ENCODE peak calls at places on chromosomes 13 and 19, in six cellular contexts. L is neural progenitor cell, X is mucosa of descending colon, D is SK-N-SH, N is tibial nerve, K is choroid plexus epithelial cell. P is an unnamed sample.

GRCh38 chr13:66977156-66977555 is 253.0 kb downstream of the PCDH9 start:
- DNase-seq in L (no peak), X (no peak), D (no peak), N (no peak), K (peak), P (no peak)

GRCh38 chr13:20197361-20197834 is 4.7 kb upstream of the GJB2 start:
- DNase-seq in L (peak), X (no peak), D (peak), N (no peak), K (peak), P (no peak)

GRCh38 chr19:13212759-13213330 is 62.6 kb downstream of the IER2 start:
- DNase-seq in L (peak), X (peak), D (peak), N (no peak), K (peak), P (peak)

GRCh38 chr19:14053500-14053899 is 8.4 kb downstream of the PALM3 start:
- DNase-seq in L (no peak), X (no peak), D (peak), N (no peak), K (no peak), P (no peak)

GRCh38 chr13:79126706-79127105 is 279.3 kb downstream of the RBM26 start:
- DNase-seq in L (no peak), X (no peak), D (no peak), N (no peak), K (no peak), P (no peak)

GRCh38 chr13:31797154-31797775 is 57.9 kb downstream of the RXFP2 start:
- DNase-seq in L (peak), X (no peak), D (peak), N (no peak), K (peak), P (no peak)

GRCh38 chr19:30516111-30516510 is 143.9 kb downstream of the ZNF536 start:
- DNase-seq in L (no peak), X (no peak), D (no peak), N (no peak), K (no peak), P (no peak)

GRCh38 chr13:110317496-110318195 is 10.6 kb downstream of the COL4A2 start:
- DNase-seq in L (no peak), X (no peak), D (no peak), N (no peak), K (no peak), P (no peak)

GRCh38 chr13:30792257-30793000 is 57.1 kb downstream of the ALOX5AP start:
- DNase-seq in L (peak), X (peak), D (peak), N (peak), K (peak), P (peak)

GRCh38 chr13:112575680-112576079 is 12.3 kb downstream of the TUBGCP3 start:
- DNase-seq in L (no peak), X (no peak), D (peak), N (no peak), K (peak), P (no peak)

GRCh38 chr13:95100525-95101121 is 200.6 kb downstream of the ABCC4 start:
- DNase-seq in L (peak), X (no peak), D (no peak), N (no peak), K (peak), P (no peak)

GRCh38 chr13:99646866-99647592 is 145.8 kb downstream of the TM9SF2 start:
- DNase-seq in L (no peak), X (no peak), D (no peak), N (no peak), K (no peak), P (no peak)

GRCh38 chr13:37602743-37603381 is 4.3 kb upstream of the POSTN start:
- DNase-seq in L (no peak), X (no peak), D (peak), N (no peak), K (peak), P (no peak)

DNA sequence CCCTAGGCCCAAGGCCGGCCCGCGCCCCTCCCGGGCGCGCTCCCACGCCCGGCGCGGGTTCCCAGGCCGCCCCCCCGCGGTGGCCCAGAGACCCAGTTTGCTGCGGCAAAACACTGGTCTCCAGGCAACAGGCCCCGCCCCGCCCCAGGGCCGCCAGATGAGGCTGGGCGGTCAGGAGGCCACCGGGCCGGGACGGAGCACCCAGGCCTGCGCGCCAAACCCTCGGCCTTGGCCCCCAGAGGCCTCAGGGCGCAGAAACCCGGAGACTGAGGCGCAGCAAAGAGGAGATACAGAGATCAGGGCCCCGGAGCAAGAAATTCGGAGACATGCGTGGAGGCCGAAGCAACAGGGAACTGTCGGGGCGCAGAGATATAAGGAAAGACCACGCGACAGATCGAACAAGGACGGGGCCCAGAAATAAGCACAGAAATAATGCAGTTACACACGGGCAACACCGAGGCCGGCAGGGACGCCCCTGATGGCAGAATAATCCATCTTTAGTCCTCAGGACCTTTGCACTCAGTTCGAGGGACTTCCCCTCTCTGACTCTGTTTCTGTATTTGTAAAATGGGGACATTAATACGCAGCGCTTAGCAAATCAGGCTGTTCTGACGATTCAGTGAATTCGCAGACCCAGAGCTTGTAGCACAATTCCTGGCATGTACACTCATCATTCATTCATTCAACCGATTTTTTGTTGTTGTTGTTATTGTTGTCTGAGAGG is 20.8 kb upstream of the ERCC1 start:
- DNase-seq in L (peak), X (peak), D (peak), N (peak), K (peak), P (peak)
- TF ChIP-seq CTCF in L (no peak), X (no peak), D (no peak), N (peak), K (no peak), P (no peak)

DNA sequence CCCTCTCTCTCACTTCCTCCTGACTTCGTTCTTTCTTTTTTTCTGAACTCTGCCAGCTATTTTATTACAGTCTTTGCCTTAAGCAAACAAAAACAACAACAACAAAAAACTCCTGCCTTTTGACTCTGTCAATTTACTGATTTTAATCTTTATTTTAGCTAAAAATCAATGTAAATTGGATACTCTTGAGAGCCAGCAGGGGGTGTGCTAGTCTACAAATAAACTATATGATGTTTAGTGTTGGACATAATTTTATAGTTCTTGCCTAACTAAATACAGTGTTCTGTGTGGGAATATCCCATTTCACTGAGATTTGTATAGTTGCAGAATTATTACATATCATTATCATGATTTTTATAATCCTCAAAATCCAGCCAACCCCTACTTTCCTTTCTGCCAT is 1199.9 kb upstream of the SPRY2 start:
- DNase-seq in L (peak), X (no peak), D (peak), N (no peak), K (peak), P (no peak)
- TF ChIP-seq CTCF in L (peak), X (no peak), D (peak), N (peak), K (peak), P (peak)

DNA sequence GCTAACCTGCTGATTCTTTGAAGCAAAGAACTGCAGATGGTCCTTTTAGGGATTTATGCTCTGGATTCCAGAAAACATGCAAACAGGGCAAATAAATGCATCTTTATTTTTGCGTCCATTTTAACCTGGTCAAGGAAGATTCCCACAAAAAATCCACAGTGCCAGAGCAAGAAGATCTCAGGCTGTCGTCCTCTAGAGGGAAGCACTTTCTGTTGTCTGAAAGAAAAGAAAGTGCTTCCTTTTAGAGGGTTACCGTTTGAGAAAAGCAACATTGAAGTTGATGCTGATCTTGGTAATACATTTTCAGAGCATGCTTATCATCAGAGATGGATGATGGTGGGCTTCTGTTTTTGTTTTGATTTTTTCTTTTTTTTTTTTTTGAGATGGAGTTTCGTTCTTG is 75.5 kb downstream of the DPRX start:
- DNase-seq in L (no peak), X (no peak), D (no peak), N (no peak), K (no peak), P (no peak)
- TF ChIP-seq CTCF in L (peak), X (no peak), D (no peak), N (no peak), K (no peak), P (no peak)

GRCh38 chr13:23715762-23716235 is 145.6 kb downstream of the TNFRSF19 start:
- DNase-seq in L (no peak), X (no peak), D (no peak), N (no peak), K (peak), P (peak)
- TF ChIP-seq CTCF in L (no peak), X (no peak), D (peak), N (no peak), K (peak), P (no peak)

GRCh38 chr19:7944177-7944761 is 803 bp upstream of the TIMM44 start:
- DNase-seq in L (peak), X (peak), D (peak), N (peak), K (peak), P (peak)
- TF ChIP-seq CTCF in L (peak), X (peak), D (peak), N (peak), K (peak), P (peak)

GRCh38 chr19:40806385-40807146 is 7.6 kb downstream of the EGLN2 start:
- DNase-seq in L (peak), X (peak), D (peak), N (peak), K (peak), P (peak)

GRCh38 chr19:40803857-40804782 is 5.1 kb downstream of the EGLN2 start:
- DNase-seq in L (no peak), X (peak), D (no peak), N (no peak), K (no peak), P (no peak)

GRCh38 chr19:40805258-40805868 is 6.4 kb downstream of the EGLN2 start:
- DNase-seq in L (no peak), X (no peak), D (no peak), N (no peak), K (no peak), P (no peak)

GRCh38 chr19:40803170-40803856 is 4.3 kb downstream of the EGLN2 start:
- DNase-seq in L (no peak), X (no peak), D (no peak), N (no peak), K (no peak), P (no peak)

DNA sequence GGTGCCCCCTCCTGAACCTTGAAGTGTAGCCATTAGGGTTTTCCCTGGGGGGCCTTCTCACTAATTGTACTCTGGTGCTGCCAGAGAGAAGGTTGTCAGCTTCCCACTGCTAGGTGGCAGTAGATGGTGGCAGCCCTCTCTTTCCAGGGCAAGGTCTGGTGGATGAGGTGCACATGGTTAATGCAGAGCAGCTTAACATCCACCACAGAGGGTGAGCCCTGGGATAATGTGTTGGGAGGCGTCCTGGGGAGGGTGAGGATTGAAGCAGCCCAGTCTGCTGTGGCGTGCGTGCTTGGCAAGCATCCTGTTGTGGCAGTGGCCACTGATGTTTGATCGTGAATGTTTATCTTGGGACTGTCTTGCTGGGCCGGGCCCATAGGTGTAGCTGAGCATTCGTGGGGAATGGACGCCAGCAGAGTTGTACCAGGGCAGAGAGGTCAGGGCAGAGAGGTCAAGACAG is 5.8 kb downstream of the EGLN2 start:
- DNase-seq in L (no peak), X (no peak), D (no peak), N (no peak), K (no peak), P (no peak)
- TF ChIP-seq CTCF in L (peak), X (no peak), D (peak), N (no peak), K (peak), P (no peak)

GRCh38 chr19:54464624-54465266 is 1.2 kb upstream of the LENG9 start:
- DNase-seq in L (peak), X (peak), D (peak), N (peak), K (peak), P (peak)
- TF ChIP-seq CTCF in L (peak), X (peak), D (no peak), N (peak), K (no peak), P (no peak)

DNA sequence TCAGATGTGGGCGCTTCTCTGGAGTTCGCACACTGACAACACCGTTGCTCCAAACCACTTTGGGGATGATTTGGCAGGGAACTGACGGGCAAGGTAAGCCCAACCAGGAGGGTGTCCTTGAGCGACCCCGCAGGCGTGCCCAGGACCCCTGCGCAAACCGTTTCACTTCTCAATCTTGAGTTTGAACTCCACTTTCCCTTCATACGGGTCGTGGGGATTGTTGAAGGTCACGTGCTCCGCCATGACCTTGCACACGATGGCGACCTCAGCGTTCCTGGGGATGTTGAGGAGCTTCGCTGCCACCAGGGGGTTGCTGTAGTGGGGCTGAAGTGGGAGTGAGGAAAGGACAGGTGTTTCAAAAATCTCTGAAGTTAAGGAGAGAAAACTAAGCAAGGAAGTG is 8.8 kb downstream of the ATP4B start:
- DNase-seq in L (no peak), X (no peak), D (no peak), N (peak), K (no peak), P (no peak)
- TF ChIP-seq CTCF in L (no peak), X (no peak), D (no peak), N (no peak), K (no peak), P (no peak)

P was measured in nephron progenitor cell.